ENCODE peak calls at places on chromosomes 13 and 19, in ten cellular contexts. F is GM12878; X is hippocampal formation; A is neural progenitor cell; K is occipital lobe; B is activated CD4-positive, alpha-beta T cell treated with anti-CD3 and anti-CD28 coated beads, Interleukin-2, amount 50 U/mL, for 24 hours; O is stimulated activated CD8-positive, alpha-beta memory T cell treated with anti-CD3 and anti-CD28 coated beads, Interleukin-2, amount 100 ng/mL, for 48 hours; N is tibial nerve; Z is psoas muscle; G is AG04450. S is an unnamed sample.

GRCh38 chr19:46791944-46792343 is 3.5 kb upstream of the SLC1A5 start:
- DNase-seq in F (no peak), X (no peak), A (no peak), K (no peak), B (no peak), O (no peak), N (no peak), Z (no peak), G (no peak), S (no peak)

GRCh38 chr13:113367020-113367560 is 3.2 kb upstream of the GRTP1 start:
- DNase-seq in F (no peak), X (no peak), A (no peak), K (no peak), B (no peak), O (no peak), N (no peak), Z (no peak), G (no peak), S (no peak)

GRCh38 chr13:47798906-47799305 is 202.2 kb downstream of the SUCLA2 start:
- DNase-seq in F (no peak), X (no peak), A (no peak), K (no peak), B (no peak), O (no peak), N (no peak), Z (no peak), G (no peak), S (peak; percentile 43)

GRCh38 chr19:6802336-6803035 is 30.0 kb downstream of the VAV1 start:
- DNase-seq in F (peak; percentile 78), X (peak; percentile 7), A (peak; percentile 7), K (no peak), B (peak; percentile 27), O (peak; percentile 71), N (no peak), Z (peak; percentile 50), G (no peak), S (no peak)

GRCh38 chr13:109007946-109008345 is 378.5 kb downstream of the MYO16 start:
- DNase-seq in F (no peak), X (no peak), A (no peak), K (no peak), B (no peak), O (no peak), N (no peak), Z (no peak), G (no peak), S (no peak)

GRCh38 chr13:48775804-48776203 is 122.1 kb downstream of the CYSLTR2 start:
- DNase-seq in F (no peak), X (no peak), A (no peak), K (no peak), B (no peak), O (no peak), N (no peak), Z (no peak), G (peak; percentile 87), S (no peak)

GRCh38 chr19:43780706-43781525 is at the start of gene KCNN4:
- DNase-seq in F (no peak), X (no peak), A (no peak), K (no peak), B (peak; percentile 46), O (peak; percentile 55), N (no peak), Z (no peak), G (no peak), S (no peak)

GRCh38 chr13:106139407-106139806 is 396.1 kb downstream of the EFNB2 start:
- DNase-seq in F (no peak), X (no peak), A (no peak), K (no peak), B (no peak), O (no peak), N (no peak), Z (no peak), G (no peak), S (no peak)

GRCh38 chr13:59459972-59460371 is 703.8 kb downstream of the DIAPH3 start:
- DNase-seq in F (no peak), X (no peak), A (no peak), K (no peak), B (no peak), O (no peak), N (no peak), Z (no peak), G (no peak), S (no peak)

GRCh38 chr19:52689804-52690394 is 44.9 kb downstream of the ZNF611 start:
- DNase-seq in F (no peak), X (peak; percentile 28), A (peak; percentile 44), K (no peak), B (peak; percentile 6), O (peak; percentile 3), N (peak; percentile 14), Z (peak; percentile 64), G (no peak), S (no peak)

GRCh38 chr13:27975579-27976361 is 6.7 kb upstream of the CDX2 start:
- DNase-seq in F (no peak), X (no peak), A (peak; percentile 50), K (no peak), B (no peak), O (no peak), N (no peak), Z (no peak), G (no peak), S (no peak)

GRCh38 chr13:45831851-45832250 is 19.7 kb downstream of the SIAH3 start:
- DNase-seq in F (no peak), X (no peak), A (no peak), K (no peak), B (no peak), O (no peak), N (no peak), Z (no peak), G (no peak), S (no peak)

GRCh38 chr19:11152318-11153062 is 3.1 kb downstream of the SPC24 start:
- DNase-seq in F (no peak), X (no peak), A (no peak), K (peak; percentile 24), B (no peak), O (no peak), N (peak; percentile 58), Z (peak; percentile 90), G (no peak), S (no peak)

GRCh38 chr13:109940637-109941036 is 154.3 kb upstream of the IRS2 start:
- DNase-seq in F (no peak), X (no peak), A (no peak), K (no peak), B (no peak), O (no peak), N (no peak), Z (no peak), G (no peak), S (no peak)

GRCh38 chr19:58374200-58374599 is 6.6 kb downstream of the ZNF837 start:
- DNase-seq in F (no peak), X (no peak), A (no peak), K (no peak), B (no peak), O (no peak), N (no peak), Z (no peak), G (no peak), S (no peak)

GRCh38 chr13:25692156-25692555 is 320.4 kb downstream of the ATP8A2 start:
- DNase-seq in F (no peak), X (no peak), A (peak; percentile 45), K (no peak), B (no peak), O (no peak), N (no peak), Z (no peak), G (no peak), S (no peak)

GRCh38 chr13:67229438-67230242 is 496 bp downstream of the PCDH9 start:
- DNase-seq in F (no peak), X (no peak), A (peak; percentile 38), K (peak; percentile 23), B (no peak), O (no peak), N (no peak), Z (no peak), G (no peak), S (no peak)

GRCh38 chr13:68390987-68391386 is 1160.9 kb upstream of the PCDH9 start:
- DNase-seq in F (no peak), X (no peak), A (no peak), K (no peak), B (no peak), O (no peak), N (no peak), Z (no peak), G (no peak), S (no peak)

GRCh38 chr13:77554079-77554478 is 18.6 kb downstream of the SCEL start:
- DNase-seq in F (no peak), X (no peak), A (no peak), K (no peak), B (no peak), O (no peak), N (no peak), Z (no peak), G (no peak), S (peak; percentile 63)

GRCh38 chr13:108227651-108228272 is 9.6 kb downstream of the ABHD13 start:
- DNase-seq in F (no peak), X (no peak), A (peak; percentile 41), K (no peak), B (no peak), O (no peak), N (no peak), Z (no peak), G (no peak), S (peak; percentile 59)

GRCh38 chr19:16161848-16162247 is 11.5 kb downstream of the CIB3 start:
- DNase-seq in F (no peak), X (no peak), A (no peak), K (no peak), B (no peak), O (no peak), N (no peak), Z (no peak), G (peak; percentile 41), S (no peak)

GRCh38 chr13:27044837-27045570 is 126.6 kb downstream of the USP12 start:
- DNase-seq in F (peak; percentile 33), X (no peak), A (no peak), K (no peak), B (no peak), O (no peak), N (no peak), Z (no peak), G (no peak), S (no peak)

GRCh38 chr13:113960276-113960948 is 13.5 kb downstream of the C13orf46 start:
- DNase-seq in F (no peak), X (no peak), A (no peak), K (no peak), B (no peak), O (no peak), N (no peak), Z (no peak), G (no peak), S (no peak)

GRCh38 chr13:30681489-30682242 is 53.7 kb upstream of the ALOX5AP start:
- DNase-seq in F (no peak), X (no peak), A (no peak), K (no peak), B (no peak), O (no peak), N (no peak), Z (no peak), G (peak; percentile 39), S (no peak)

GRCh38 chr13:42930136-42930535 is 61.9 kb downstream of the EPSTI1 start:
- DNase-seq in F (no peak), X (no peak), A (no peak), K (no peak), B (no peak), O (no peak), N (no peak), Z (no peak), G (no peak), S (no peak)

GRCh38 chr13:78020861-78021260 is 102.2 kb upstream of the EDNRB start:
- DNase-seq in F (no peak), X (peak; percentile 4), A (peak; percentile 70), K (no peak), B (no peak), O (no peak), N (no peak), Z (peak; percentile 44), G (no peak), S (no peak)

GRCh38 chr13:29436291-29436690 is 159.2 kb downstream of the SLC7A1 start:
- DNase-seq in F (no peak), X (no peak), A (no peak), K (no peak), B (no peak), O (no peak), N (no peak), Z (no peak), G (no peak), S (no peak)

GRCh38 chr19:4693471-4694121 is 23.5 kb upstream of the MYDGF start:
- DNase-seq in F (no peak), X (no peak), A (no peak), K (no peak), B (no peak), O (no peak), N (no peak), Z (no peak), G (no peak), S (no peak)

S was measured in SK-MEL-5.